ENCODE peak calls at places on chromosome 20, in nine cellular contexts. Y, R, B, C, G, D, V, I and E are unnamed samples.

GRCh38 chr20:3749689-3750639 is 17.5 kb downstream of the HSPA12B start:
- DNase-seq in Y (no peak), R (peak; percentile 39), B (peak; percentile 46), C (no peak), G (no peak), D (peak; percentile 66), V (no peak), I (peak; percentile 91), E (no peak)

GRCh38 chr20:51326241-51326819 is 216.2 kb downstream of the NFATC2 start:
- DNase-seq in Y (no peak), R (peak; percentile 63), B (no peak), C (no peak), G (peak; percentile 44), D (no peak), V (no peak), I (no peak), E (no peak)

GRCh38 chr20:41466836-41467619 is 100.4 kb upstream of the EMILIN3 start:
- DNase-seq in Y (no peak), R (no peak), B (no peak), C (no peak), G (no peak), D (no peak), V (no peak), I (no peak), E (no peak)

GRCh38 chr20:40962733-40963504 is 65.7 kb upstream of the TOP1 start:
- DNase-seq in Y (peak; percentile 69), R (peak; percentile 77), B (peak; percentile 33), C (no peak), G (peak; percentile 72), D (peak; percentile 80), V (peak; percentile 93), I (no peak), E (peak; percentile 55)

GRCh38 chr20:31740208-31740607 is 1.1 kb downstream of the TPX2 start:
- DNase-seq in Y (no peak), R (no peak), B (no peak), C (no peak), G (no peak), D (no peak), V (no peak), I (no peak), E (no peak)

GRCh38 chr20:3904224-3904623 is 15.0 kb downstream of the PANK2 start:
- DNase-seq in Y (no peak), R (no peak), B (no peak), C (no peak), G (no peak), D (no peak), V (no peak), I (no peak), E (no peak)

GRCh38 chr20:50815162-50815989 is 20.5 kb downstream of the BCAS4 start:
- DNase-seq in Y (no peak), R (no peak), B (no peak), C (peak; percentile 65), G (peak; percentile 31), D (no peak), V (no peak), I (no peak), E (no peak)

GRCh38 chr20:53408728-53409157 is 184.9 kb downstream of the ZNF217 start:
- DNase-seq in Y (no peak), R (no peak), B (no peak), C (no peak), G (no peak), D (no peak), V (no peak), I (no peak), E (no peak)

GRCh38 chr20:19260412-19261090 is 48.1 kb downstream of the SLC24A3 start:
- DNase-seq in Y (no peak), R (no peak), B (no peak), C (no peak), G (no peak), D (no peak), V (no peak), I (no peak), E (no peak)

GRCh38 chr20:19257201-19257600 is 44.8 kb downstream of the SLC24A3 start:
- DNase-seq in Y (no peak), R (no peak), B (no peak), C (no peak), G (no peak), D (no peak), V (no peak), I (no peak), E (no peak)

GRCh38 chr20:19256085-19256484 is 43.6 kb downstream of the SLC24A3 start:
- DNase-seq in Y (no peak), R (no peak), B (no peak), C (no peak), G (no peak), D (no peak), V (no peak), I (no peak), E (no peak)

GRCh38 chr20:19259182-19259591 is 46.7 kb downstream of the SLC24A3 start:
- DNase-seq in Y (no peak), R (no peak), B (no peak), C (no peak), G (no peak), D (no peak), V (no peak), I (no peak), E (no peak)

DNA sequence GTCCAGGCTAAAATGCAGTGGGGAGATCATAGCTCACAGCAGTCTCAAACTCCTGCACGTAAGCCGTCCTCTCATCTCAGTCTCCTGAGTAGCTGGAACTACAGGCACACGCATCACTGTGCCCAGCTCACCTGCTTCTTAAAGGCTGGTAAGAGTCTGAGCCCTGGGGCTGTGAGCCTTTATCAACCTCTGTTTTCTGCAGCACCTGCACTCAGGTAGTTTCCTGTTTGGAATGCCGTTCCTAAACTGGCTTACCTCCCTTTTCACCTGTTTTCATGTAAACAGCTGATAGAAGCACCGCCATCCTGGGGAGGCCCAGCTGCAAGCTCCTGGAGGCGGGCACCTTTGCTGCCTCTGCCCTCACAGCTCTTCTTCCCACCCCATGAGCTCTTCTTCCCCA is 45.4 kb downstream of the SLC24A3 start:
- DNase-seq in Y (no peak), R (no peak), B (no peak), C (no peak), G (no peak), D (no peak), V (no peak), I (no peak), E (no peak)
- TF ChIP-seq EP300 in Y (no peak), R (no peak), B (no peak), C (no peak), G (no peak), D (no peak), V (no peak), I (no peak), E (no peak)

GRCh38 chr20:47284373-47284772 is 72.1 kb downstream of the ZMYND8 start:
- DNase-seq in Y (no peak), R (no peak), B (no peak), C (no peak), G (no peak), D (no peak), V (no peak), I (no peak), E (no peak)

GRCh38 chr20:47281376-47281775 is 75.1 kb downstream of the ZMYND8 start:
- DNase-seq in Y (no peak), R (no peak), B (no peak), C (no peak), G (no peak), D (no peak), V (no peak), I (no peak), E (no peak)

GRCh38 chr20:47280668-47281067 is 75.8 kb downstream of the ZMYND8 start:
- DNase-seq in Y (no peak), R (no peak), B (no peak), C (no peak), G (no peak), D (peak; percentile 34), V (no peak), I (no peak), E (no peak)

GRCh38 chr20:47283411-47283810 is 73.1 kb downstream of the ZMYND8 start:
- DNase-seq in Y (no peak), R (no peak), B (no peak), C (no peak), G (no peak), D (no peak), V (no peak), I (no peak), E (no peak)

DNA sequence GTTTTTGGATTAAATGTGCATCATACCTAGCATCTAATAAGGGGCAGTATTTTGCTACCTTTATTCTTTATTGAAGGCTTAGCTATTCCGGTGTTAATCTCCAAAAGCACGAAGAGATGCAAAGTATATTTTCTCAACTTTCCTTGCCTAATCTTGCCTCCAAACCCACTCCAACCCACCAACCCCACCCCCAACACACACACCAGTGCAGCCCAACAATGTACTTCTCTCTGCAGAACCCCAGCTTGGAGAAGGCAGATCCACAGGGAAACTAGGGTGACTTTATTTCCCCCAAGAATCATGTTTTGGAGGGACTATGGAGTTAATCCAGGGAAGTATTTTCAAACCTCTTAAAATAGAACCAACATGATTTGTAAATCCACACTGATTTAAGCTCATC is 73.6 kb downstream of the ZMYND8 start:
- DNase-seq in Y (no peak), R (no peak), B (no peak), C (no peak), G (no peak), D (peak; percentile 28), V (no peak), I (no peak), E (no peak)
- TF ChIP-seq POLR2A in Y (no peak), R (no peak), B (no peak), C (no peak), G (no peak), D (no peak), V (no peak), I (no peak), E (no peak)

DNA sequence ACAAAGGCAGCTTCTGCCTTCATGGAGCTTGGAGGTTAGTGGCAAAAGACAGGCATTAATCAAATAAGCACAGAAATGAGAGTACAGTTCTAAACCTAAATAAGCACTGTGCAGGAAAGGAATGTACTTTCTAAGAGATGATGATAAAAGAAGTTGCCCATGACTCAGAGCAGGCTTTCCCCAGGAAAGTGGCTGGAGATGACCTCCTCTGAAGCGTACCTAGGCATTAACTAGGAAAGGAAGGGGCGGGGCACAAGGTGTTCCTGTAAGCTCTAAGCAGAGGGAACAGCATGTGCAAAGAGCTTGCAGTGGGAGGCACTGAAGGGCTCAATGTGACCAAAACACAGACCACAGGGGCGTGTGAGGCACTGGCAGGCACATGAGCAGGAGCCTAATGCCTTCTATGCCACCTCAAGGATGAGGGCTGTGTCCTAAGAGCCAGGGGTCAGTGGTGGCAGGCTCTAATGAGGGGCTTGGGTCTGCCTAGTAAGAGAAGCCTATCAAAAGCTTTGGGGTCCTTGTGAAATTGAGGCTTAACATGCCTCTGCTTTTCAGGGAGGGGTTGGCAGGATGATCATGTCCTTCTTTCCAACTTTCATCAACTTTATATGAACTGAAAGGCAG is 4.9 kb downstream of the SSTR4 start:
- DNase-seq in Y (no peak), R (no peak), B (no peak), C (no peak), G (no peak), D (no peak), V (no peak), I (no peak), E (no peak)
- H3K4me3 ChIP-seq in Y (no peak overlapping the region), R (no peak overlapping the region), B (no peak overlapping the region), C (no peak overlapping the region), G (no peak overlapping the region), D (no peak overlapping the region), V (no peak overlapping the region), I (no peak overlapping the region), E (no peak overlapping the region)

DNA sequence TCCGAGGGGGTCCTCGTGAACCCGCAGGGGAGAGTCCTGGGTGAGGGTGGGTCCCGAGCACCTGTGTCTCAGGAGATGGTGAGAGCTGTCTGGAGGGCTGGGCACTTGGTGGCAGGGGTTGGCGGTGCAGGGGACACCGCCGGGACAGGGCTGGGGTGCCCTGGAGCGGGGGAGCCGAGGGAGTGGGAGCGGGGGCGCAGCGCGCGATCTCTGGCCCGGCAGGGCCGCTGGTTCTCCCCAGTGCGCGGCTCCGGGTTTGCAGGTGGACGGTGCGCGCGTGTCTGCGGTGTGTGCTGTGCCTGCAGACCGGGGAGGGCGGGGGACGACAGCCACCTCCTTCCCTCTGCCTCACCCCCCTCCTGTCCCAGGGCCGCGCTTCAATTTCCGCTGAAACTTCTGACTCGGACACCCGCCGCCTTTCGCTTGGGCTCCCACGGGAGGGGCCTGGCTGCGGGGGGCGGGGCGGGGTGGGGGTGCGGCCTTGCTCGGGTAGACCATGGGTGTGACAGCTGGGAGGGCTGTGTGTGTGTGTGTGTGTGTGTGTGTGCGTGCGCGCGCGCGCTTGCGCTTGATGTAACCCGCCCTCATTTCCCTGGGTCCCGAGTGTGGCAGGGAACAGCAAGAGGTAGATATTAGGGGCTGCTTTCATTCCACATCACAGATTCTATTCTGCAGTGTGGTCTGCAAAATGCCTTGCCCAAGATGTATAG is 1.2 kb downstream of the TRIB3 start:
- DNase-seq in Y (peak; percentile 60), R (peak; percentile 79), B (no peak), C (peak; percentile 48), G (peak; percentile 87), D (peak; percentile 83), V (peak; percentile 96), I (peak; percentile 91), E (peak; percentile 32)
- TF ChIP-seq EP300 in Y (no peak), R (no peak), B (no peak), C (no peak), G (no peak), D (no peak), V (no peak), I (no peak), E (no peak)